ENCODE peak calls at places on chromosome 15, in nine cellular contexts. F, H, M, X, C, B, K, L and Z are unnamed samples.

GRCh38 chr15:99123706-99124451 is 19.0 kb downstream of the SYNM start:
- DNase-seq in L (peak; percentile 98), H (peak; percentile 93), M (peak; percentile 85), F (peak; percentile 55), C (peak; percentile 64), K (peak; percentile 31), X (peak; percentile 80), B (peak; percentile 86), Z (peak; percentile 72)

GRCh38 chr15:25766421-25766820 is 96.7 kb downstream of the ATP10A start:
- DNase-seq in M (peak; percentile 41), F (no peak), C (no peak), B (no peak), L (no peak), K (no peak), H (no peak), X (no peak), Z (no peak)

GRCh38 chr15:47609693-47610092 is 107.6 kb upstream of the SEMA6D start:
- DNase-seq in L (no peak), X (no peak), F (no peak), K (no peak), C (no peak), B (no peak), H (peak; percentile 25), M (no peak), Z (no peak)

GRCh38 chr15:48358681-48359152 is 27.5 kb downstream of the DUT start:
- DNase-seq in M (no peak), H (no peak), F (no peak), B (no peak), X (no peak), L (peak; percentile 47), C (no peak), K (no peak), Z (peak; percentile 19)

GRCh38 chr15:42080585-42081462 is 13.5 kb downstream of the PLA2G4D start:
- DNase-seq in C (no peak), K (no peak), X (no peak), L (peak; percentile 15), M (no peak), H (no peak), B (no peak), F (peak; percentile 54), Z (no peak)

GRCh38 chr15:26771168-26771916 is 1.5 kb downstream of the GABRB3 start:
- DNase-seq in K (no peak), M (no peak), X (no peak), L (peak; percentile 8), H (peak; percentile 60), F (peak; percentile 94), B (peak; percentile 30), C (no peak), Z (no peak)

GRCh38 chr15:58438956-58439355 is 7.2 kb downstream of the LIPC start:
- DNase-seq in B (peak; percentile 65), X (no peak), K (no peak), H (peak; percentile 63), C (no peak), M (no peak), L (peak; percentile 77), F (peak; percentile 60), Z (no peak)

GRCh38 chr15:88513195-88513594 is 33.3 kb downstream of the DET1 start:
- DNase-seq in F (no peak), C (no peak), B (no peak), L (peak; percentile 85), K (no peak), X (no peak), M (no peak), H (no peak), Z (no peak)

DNA sequence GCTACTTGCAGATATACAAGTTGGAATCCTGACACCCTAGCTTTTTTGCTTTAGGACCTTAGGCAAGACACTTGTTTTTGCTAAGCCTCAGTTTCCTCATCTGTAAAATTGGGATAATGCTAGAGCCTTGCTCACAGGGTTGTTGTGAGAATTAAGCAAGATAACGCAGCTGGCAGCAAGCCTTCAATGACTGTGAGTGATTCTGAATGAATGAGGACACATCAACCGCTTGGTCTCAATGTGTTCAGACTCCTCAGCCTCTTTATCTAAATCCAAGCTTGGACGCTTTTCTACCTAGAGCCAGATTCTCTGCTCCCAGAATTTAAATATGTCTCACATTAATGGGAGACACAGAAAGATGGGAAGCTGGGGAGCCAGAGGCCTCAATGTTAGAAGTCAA is 11.8 kb upstream of the TLE3 start:
- DNase-seq in X (no peak), L (no peak), H (no peak), B (no peak), C (no peak), M (no peak), K (no peak), F (no peak), Z (no peak)
- H3K4me3 ChIP-seq in X (no peak overlapping the region), L (no peak overlapping the region), H (no peak overlapping the region), B (no peak overlapping the region), C (no peak overlapping the region), M (no peak overlapping the region), K (no peak overlapping the region), F (no peak overlapping the region), Z (no peak overlapping the region)

GRCh38 chr15:73752817-73753214 is 335 bp downstream of the INSYN1 start:
- DNase-seq in H (peak; percentile 85), M (no peak), X (no peak), C (no peak), F (peak; percentile 77), B (no peak), L (peak; percentile 61), K (no peak), Z (no peak)
- H3K4me3 ChIP-seq in H (peak overlapping the region; percentile 53), M (peak overlapping the region; percentile 47), X (peak overlapping the region; percentile 68), C (peak overlapping the region; percentile 19), F (peak overlapping the region; percentile 71), B (peak overlapping the region; percentile 73), L (peak overlapping the region; percentile 73), K (peak overlapping the region; percentile 39), Z (peak overlapping the region; percentile 61)

DNA sequence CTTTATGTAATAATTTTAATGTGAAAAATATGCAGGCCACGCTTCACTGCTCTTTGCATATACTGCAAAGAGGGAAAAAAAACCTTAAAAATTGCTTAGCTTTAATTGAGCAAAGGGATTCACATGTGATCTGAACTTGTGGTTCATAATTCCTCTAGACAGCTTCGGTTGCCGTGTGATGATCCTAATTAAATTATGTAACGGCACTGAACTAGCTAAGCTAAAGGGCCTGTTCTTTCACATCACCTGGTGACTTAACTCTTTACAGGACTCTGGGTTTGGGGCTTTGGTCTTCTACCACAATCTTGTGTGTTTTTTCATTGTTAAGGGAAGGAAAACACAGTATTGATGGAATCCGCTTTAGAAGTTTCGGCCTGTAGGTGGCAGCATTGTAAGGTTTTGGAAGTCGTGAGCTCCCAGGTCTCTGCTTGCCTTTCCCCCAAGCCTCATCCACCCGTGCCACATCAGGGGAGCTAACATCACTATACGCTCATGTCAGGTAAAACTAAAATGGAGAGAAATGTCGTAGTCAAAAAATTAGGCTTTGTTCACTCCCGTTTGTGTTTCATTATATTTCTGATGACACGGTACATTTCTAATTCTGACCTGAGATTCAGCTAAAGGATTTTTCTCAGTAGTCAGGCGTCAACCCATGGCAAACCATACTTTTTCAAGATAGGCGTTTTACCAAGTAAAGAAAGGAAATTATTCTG is 205.6 kb upstream of the DPH6 start:
- DNase-seq in M (peak; percentile 42), B (peak; percentile 80), L (peak; percentile 71), K (peak; percentile 36), X (peak; percentile 77), H (peak; percentile 55), C (no peak), F (peak; percentile 88), Z (peak; percentile 84)
- H3K4me3 ChIP-seq in M (no peak overlapping the region), B (peak overlapping the region; percentile 8), L (no peak overlapping the region), K (no peak overlapping the region), X (no peak overlapping the region), H (no peak overlapping the region), C (no peak overlapping the region), F (no peak overlapping the region), Z (no peak overlapping the region)

DNA sequence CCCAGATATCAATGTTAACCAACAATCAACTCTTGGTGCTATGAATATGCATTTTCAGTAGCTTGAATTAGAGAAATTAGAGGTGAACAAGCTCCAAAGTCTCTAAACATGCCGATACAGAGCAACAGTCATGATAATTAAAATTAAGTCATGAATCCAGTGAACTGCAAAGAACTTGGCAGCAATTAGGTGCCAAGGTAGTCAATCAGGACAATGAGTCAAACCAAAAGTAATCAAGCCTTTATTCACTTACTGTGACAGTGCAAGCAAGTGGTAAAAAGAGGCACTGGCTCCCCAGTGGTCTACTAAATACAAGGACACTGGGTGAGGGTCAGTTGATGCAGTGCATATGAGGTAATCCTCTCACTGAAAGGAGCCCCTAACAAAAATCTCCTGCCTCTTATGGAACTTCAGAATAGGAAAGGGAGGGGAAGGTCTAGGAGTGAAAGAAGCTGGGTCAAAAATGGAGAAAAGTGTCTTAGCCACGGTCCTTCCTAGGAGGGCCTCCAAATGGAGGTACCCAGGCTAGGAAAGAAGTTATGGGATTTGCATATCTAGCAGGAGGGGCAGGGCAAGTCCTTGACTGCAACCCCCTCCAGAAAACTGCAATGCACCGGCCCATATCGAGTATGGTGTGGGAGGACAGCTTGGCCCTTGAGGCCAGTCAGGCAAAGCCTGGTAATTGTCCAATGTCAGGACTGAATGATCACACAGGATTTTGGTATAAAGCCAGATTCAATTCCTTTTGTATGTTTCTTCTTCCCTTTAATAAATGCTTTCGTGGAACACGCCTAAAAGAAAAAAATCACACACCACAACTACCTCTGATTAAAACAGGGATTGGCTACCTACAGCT is 1.5 kb downstream of the ZNF770 start:
- DNase-seq in X (no peak), F (no peak), H (no peak), C (no peak), K (no peak), L (peak; percentile 39), M (no peak), B (no peak), Z (no peak)
- H3K4me3 ChIP-seq in X (peak overlapping the region; percentile 90), F (peak overlapping the region; percentile 92), H (peak overlapping the region; percentile 96), C (peak overlapping the region; percentile 99), K (peak overlapping the region; percentile 73), L (peak overlapping the region; percentile 98), M (peak overlapping the region; percentile 96), B (peak overlapping the region; percentile 95), Z (peak overlapping the region; percentile 95)